ENCODE peak calls at places on chromosomes 13 and 19, in eight cellular contexts. Z is adipocyte, E is T-helper 2 cell, O is thoracic aorta, D is GM04503, Q is sigmoid colon, G is OCI-LY7, R is WTC11. V is an unnamed sample.

GRCh38 chr19:17977488-17977887 is 10.6 kb downstream of the KCNN1 start:
- DNase-seq in Z (no peak), E (no peak), O (no peak), D (no peak), Q (no peak), G (no peak), R (no peak), V (no peak)

GRCh38 chr19:17680235-17680722 is 7.9 kb downstream of the UNC13A start:
- DNase-seq in Z (peak; percentile 74), E (peak; percentile 51), O (peak; percentile 60), D (peak; percentile 23), Q (peak; percentile 79), G (peak; percentile 29), R (peak; percentile 47), V (peak; percentile 90)

GRCh38 chr19:35438527-35438926 is 9.5 kb upstream of the FFAR2 start:
- DNase-seq in Z (no peak), E (no peak), O (no peak), D (no peak), Q (no peak), G (no peak), R (no peak), V (no peak)

GRCh38 chr19:33005440-33005839 is 33.4 kb downstream of the FAAP24 start:
- DNase-seq in Z (no peak), E (no peak), O (no peak), D (no peak), Q (no peak), G (no peak), R (no peak), V (no peak)

GRCh38 chr13:40666058-40666904 is at the start of gene FOXO1:
- DNase-seq in Z (peak; percentile 92), E (peak; percentile 86), O (peak; percentile 46), D (peak; percentile 27), Q (peak; percentile 94), G (peak; percentile 93), R (peak; percentile 80), V (peak; percentile 75)

GRCh38 chr13:34926513-34926912 is 15.6 kb upstream of the NBEA start:
- DNase-seq in Z (peak; percentile 68), E (no peak), O (no peak), D (no peak), Q (no peak), G (no peak), R (no peak), V (no peak)

GRCh38 chr13:29908411-29908810 is 58.0 kb upstream of the UBL3 start:
- DNase-seq in Z (peak; percentile 77), E (no peak), O (no peak), D (no peak), Q (no peak), G (no peak), R (no peak), V (no peak)

GRCh38 chr13:98184796-98185195 is 7.7 kb upstream of the RNF113B start:
- DNase-seq in Z (no peak), E (no peak), O (no peak), D (peak; percentile 50), Q (no peak), G (no peak), R (no peak), V (no peak)

GRCh38 chr19:17205237-17206140 is 9.7 kb upstream of the USE1 start:
- DNase-seq in Z (peak; percentile 71), E (peak; percentile 24), O (no peak), D (no peak), Q (peak; percentile 78), G (peak; percentile 65), R (peak; percentile 84), V (peak; percentile 70)

GRCh38 chr13:41370736-41371135 is 59.7 kb downstream of the NAA16 start:
- DNase-seq in Z (no peak), E (no peak), O (no peak), D (no peak), Q (no peak), G (no peak), R (no peak), V (no peak)

GRCh38 chr13:111503376-111503775 is 182.9 kb downstream of the TEX29 start:
- DNase-seq in Z (no peak), E (no peak), O (no peak), D (no peak), Q (no peak), G (no peak), R (no peak), V (no peak)

GRCh38 chr13:53783466-53783865 is 754.9 kb downstream of the OLFM4 start:
- DNase-seq in Z (no peak), E (no peak), O (no peak), D (no peak), Q (no peak), G (no peak), R (no peak), V (no peak)

GRCh38 chr19:2476451-2477140 is 669 bp downstream of the GADD45B start:
- DNase-seq in Z (peak; percentile 70), E (peak; percentile 52), O (no peak), D (no peak), Q (peak; percentile 77), G (peak; percentile 59), R (peak; percentile 67), V (no peak)

GRCh38 chr13:105343134-105343806 is 1192.2 kb downstream of the EFNB2 start:
- DNase-seq in Z (peak; percentile 30), E (no peak), O (no peak), D (no peak), Q (no peak), G (no peak), R (no peak), V (no peak)

GRCh38 chr19:36140289-36141038 is 598 bp downstream of the CAPNS1 start:
- DNase-seq in Z (peak; percentile 65), E (no peak), O (no peak), D (no peak), Q (peak; percentile 78), G (peak; percentile 82), R (peak; percentile 60), V (no peak)

GRCh38 chr19:7857727-7858701 is 16.2 kb downstream of the PRR36 start:
- DNase-seq in Z (no peak), E (no peak), O (no peak), D (no peak), Q (no peak), G (peak; percentile 67), R (peak; percentile 85), V (no peak)

GRCh38 chr13:44084146-44084545 is 204.4 kb downstream of the LACC1 start:
- DNase-seq in Z (no peak), E (no peak), O (no peak), D (no peak), Q (no peak), G (no peak), R (no peak), V (no peak)

GRCh38 chr13:111620586-111620985 is 300.1 kb downstream of the TEX29 start:
- DNase-seq in Z (no peak), E (no peak), O (no peak), D (no peak), Q (no peak), G (no peak), R (no peak), V (no peak)

GRCh38 chr13:113744197-113745000 is 14.6 kb upstream of the TMEM255B start:
- DNase-seq in Z (no peak), E (no peak), O (no peak), D (no peak), Q (no peak), G (no peak), R (no peak), V (no peak)

GRCh38 chr13:99295488-99296252 is 11.5 kb downstream of the GPR183 start:
- DNase-seq in Z (no peak), E (no peak), O (no peak), D (no peak), Q (no peak), G (no peak), R (no peak), V (no peak)

GRCh38 chr13:19181021-19181620 is 503 bp downstream of the TUBA3C start:
- DNase-seq in Z (no peak), E (no peak), O (no peak), D (no peak), Q (no peak), G (no peak), R (no peak), V (no peak)

GRCh38 chr19:49151339-49152217 is 3.6 kb downstream of the HRC start:
- DNase-seq in Z (peak; percentile 70), E (no peak), O (no peak), D (no peak), Q (peak; percentile 78), G (peak; percentile 76), R (peak; percentile 99), V (no peak)

GRCh38 chr13:95156208-95156607 is 145.0 kb downstream of the ABCC4 start:
- DNase-seq in Z (peak; percentile 69), E (no peak), O (no peak), D (no peak), Q (no peak), G (no peak), R (no peak), V (no peak)

V was measured in CD14-positive monocyte.